ENCODE peak calls at places on chromosomes 12 and 14, in six cellular contexts. V, C, N, A, E and T are unnamed samples. For H3K36me3, the result is how much of the 10 kb centered on the place peaks cover.

GRCh38 chr14:55684956-55685584 is 105.1 kb downstream of the KTN1 start:
- DNase-seq in E (no peak), N (no peak), A (no peak), V (no peak), C (no peak), T (no peak)

GRCh38 chr14:100914597-100915021 is 11.1 kb upstream of the RTL1 start:
- DNase-seq in A (no peak), C (no peak), V (no peak), N (peak), E (no peak), T (no peak)

GRCh38 chr14:78104130-78104529 is 66.0 kb upstream of the NRXN3 start:
- DNase-seq in N (no peak), A (no peak), V (no peak), E (no peak), C (no peak), T (no peak)

GRCh38 chr12:54959291-54960018 is 25.1 kb downstream of the TESPA1 start:
- DNase-seq in E (no peak), C (no peak), N (no peak), A (no peak), V (no peak), T (no peak)

GRCh38 chr12:57046947-57047890 is 2.7 kb downstream of the MYO1A start:
- DNase-seq in C (no peak), N (no peak), E (no peak), V (no peak), A (no peak), T (no peak)

GRCh38 chr14:101027291-101027690 is 123.8 kb upstream of the RTL1 start:
- DNase-seq in C (no peak), A (no peak), E (no peak), N (no peak), V (peak), T (no peak)

GRCh38 chr12:98894412-98895085 is 249.5 kb downstream of the APAF1 start:
- DNase-seq in E (no peak), C (no peak), V (no peak), A (no peak), N (no peak), T (no peak)

GRCh38 chr14:79587194-79587593 is 624.1 kb downstream of the DIO2 start:
- DNase-seq in C (no peak), V (no peak), A (no peak), N (peak), E (no peak), T (no peak)

GRCh38 chr12:29316772-29317171 is 64.2 kb downstream of the ERGIC2 start:
- DNase-seq in C (no peak), E (no peak), A (no peak), V (no peak), N (peak), T (no peak)

GRCh38 chr14:103483600-103483999 is 39.0 kb downstream of the CKB start:
- DNase-seq in V (no peak), N (peak), E (no peak), C (no peak), A (no peak), T (peak)

GRCh38 chr12:93247313-93248057 is 130.2 kb upstream of the NUDT4 start:
- DNase-seq in V (no peak), N (peak), E (no peak), C (no peak), A (no peak), T (no peak)

GRCh38 chr12:58640314-58640713 is 280.0 kb downstream of the LRIG3 start:
- DNase-seq in A (no peak), N (peak), E (no peak), V (no peak), C (no peak), T (no peak)

GRCh38 chr12:64160021-64160717 is 61.9 kb downstream of the KICS2 start:
- DNase-seq in A (no peak), V (no peak), N (no peak), E (no peak), C (no peak), T (no peak)

DNA sequence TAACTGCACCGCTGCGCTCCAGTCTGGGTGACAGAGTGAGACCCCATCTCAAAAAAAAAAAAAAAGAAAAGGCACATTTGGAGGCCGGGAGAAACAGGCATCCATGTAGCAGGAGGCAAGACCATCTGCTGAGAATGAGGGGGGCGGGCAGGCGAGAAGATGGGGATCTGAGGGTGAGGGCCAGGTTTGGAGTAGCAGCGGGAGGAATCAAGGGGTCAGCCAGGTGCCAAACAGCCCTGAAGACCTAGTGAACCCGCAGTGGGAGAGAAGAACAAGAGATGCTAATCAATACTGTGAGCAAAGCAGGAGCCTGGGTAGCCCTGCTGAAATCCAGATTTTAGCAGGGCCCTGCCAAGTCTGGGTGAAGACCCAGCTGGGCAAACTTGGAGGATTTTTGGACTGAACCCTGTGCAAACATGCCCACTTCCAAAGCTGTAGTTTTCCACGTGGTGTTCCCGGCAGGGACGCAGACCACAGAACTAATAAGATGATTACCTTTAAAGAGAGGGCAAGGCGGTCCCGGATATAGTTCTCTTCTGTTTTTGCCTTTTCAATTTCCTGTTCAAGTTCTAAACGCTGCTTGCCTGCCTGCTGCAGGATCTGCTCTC is 61.0 kb downstream of the NIN start:
- DNase-seq in C (no peak), N (no peak), A (no peak), E (no peak), V (no peak), T (no peak)
- H3K36me3 ChIP-seq in C (under half), N (under half), A (under half), E (under half), V (half or more), T (half or more)

DNA sequence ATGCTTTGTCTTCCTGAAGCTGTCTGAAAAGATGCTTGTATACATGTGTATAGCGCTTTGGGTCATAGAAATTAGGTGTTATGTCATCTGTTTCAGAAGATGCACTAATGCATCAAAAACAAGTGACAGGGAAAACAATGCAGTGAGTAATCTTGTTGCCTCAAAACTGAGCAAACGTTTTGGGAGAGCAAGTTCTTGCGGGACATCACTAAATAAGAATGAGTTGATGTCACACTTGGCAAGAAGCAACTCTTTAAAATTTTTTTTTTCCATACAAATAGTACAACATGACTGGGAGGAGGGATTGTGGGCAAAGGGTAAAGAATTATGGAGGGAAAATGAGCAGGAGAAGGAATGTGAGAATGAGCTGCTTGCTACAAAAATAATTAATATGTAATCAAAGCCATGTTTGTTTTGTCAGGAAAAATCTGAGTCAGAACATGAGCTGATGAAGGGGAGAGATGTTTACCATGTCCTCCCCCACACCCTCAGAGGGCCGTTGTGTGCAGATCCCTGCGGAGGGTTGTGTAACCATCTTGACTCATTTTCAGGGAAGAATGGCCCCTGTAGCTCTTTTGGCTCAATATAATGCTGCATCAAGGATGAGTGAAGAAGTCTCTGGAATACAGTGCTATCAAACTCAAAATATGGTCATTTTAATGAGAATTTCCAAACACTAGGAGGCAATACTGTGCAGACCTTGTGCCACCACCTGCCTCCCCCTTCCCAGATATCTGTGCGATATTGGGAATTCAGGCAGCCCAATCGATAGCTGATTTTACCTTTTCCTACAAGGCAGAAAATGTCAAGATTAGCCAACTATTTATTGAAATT is 41.4 kb downstream of the BORCS5 start:
- DNase-seq in N (peak), E (peak), V (peak), C (no peak), A (peak), T (peak)
- TF ChIP-seq CTCF in N (no peak), E (no peak), V (no peak), C (peak), A (no peak), T (no peak)

DNA sequence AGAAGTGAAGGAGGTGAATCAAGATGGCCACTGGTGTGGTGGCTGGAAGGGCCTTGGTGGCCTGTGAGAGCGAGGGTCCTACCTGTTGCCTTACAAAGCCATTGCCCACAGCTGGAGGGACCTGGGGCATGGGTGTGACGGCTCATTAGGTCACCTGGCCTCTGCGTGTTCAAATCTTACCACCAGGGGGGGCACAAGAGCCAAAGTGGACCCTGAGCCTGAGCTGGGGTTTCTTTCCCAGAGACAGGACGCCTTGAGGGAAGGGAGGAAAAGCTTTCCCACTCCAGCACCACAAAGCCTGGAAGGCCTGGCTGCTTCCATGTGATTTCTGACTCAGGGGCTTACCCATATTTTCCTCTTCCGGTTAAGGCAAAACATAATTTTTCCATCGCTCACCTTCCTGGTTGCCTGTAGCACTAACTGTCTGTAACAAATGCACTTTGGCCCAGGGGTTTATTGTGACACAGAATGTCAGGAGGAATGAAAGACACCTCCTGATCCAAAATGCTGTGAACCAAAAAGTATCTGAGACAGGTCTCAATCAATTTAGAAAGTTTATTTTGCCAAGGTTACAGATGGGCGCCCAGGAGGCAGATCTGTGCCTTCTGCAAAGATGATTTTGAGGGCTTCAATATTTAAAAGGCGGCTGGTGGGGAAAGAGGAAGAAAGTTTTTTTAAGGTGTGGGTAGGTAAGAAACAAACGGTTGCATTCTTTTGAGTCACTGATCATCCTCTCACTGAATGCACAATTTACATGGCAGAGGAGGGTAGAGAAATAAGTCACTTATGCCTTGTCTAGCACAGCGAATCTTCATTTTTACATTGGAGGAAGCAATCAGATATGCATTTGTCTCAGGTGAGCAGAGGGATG is 4.3 kb upstream of the CD9 start:
- DNase-seq in V (peak), A (peak), N (peak), E (peak), C (peak), T (peak)
- H3K4me3 ChIP-seq in V (no peak), A (no peak), N (no peak), E (no peak), C (no peak), T (no peak)

GRCh38 chr14:30608533-30609006 is 13.5 kb upstream of the SCFD1 start:
- DNase-seq in V (no peak), E (no peak), C (no peak), A (peak), N (peak), T (no peak)
- H3K36me3 ChIP-seq in V (under half), E (under half), C (under half), A (under half), N (under half), T (half or more)

GRCh38 chr14:105944632-105945610 is 418.5 kb downstream of the TMEM121 start:
- DNase-seq in C (peak), V (peak), E (peak), N (no peak), A (peak), T (no peak)
- TF ChIP-seq CTCF in C (peak), V (peak), E (peak), N (no peak), A (peak), T (peak)